ENCODE peak calls at places on chromosome 21, in nine cellular contexts. S is H54; N is HuH-7; M is brain microvascular endothelial cell; I is astrocyte of the spinal cord; D is DMS53; Y is activated T-cell treated with anti-CD3 and anti-CD28 coated beads for 1 hour; J is stimulated activated CD4-positive, alpha-beta T cell treated with anti-CD3 and anti-CD28 coated beads, Interleukin-1b, Interleukin-23, amount 100 ng/mL, for 4 hours; P is nucleus accumbens. G is an unnamed sample.

GRCh38 chr21:26597981-26598380 is 24.9 kb upstream of the CYYR1 start:
- DNase-seq in S (no peak), N (no peak), M (no peak), I (no peak), D (no peak), Y (no peak), J (no peak), P (no peak), G (no peak)

GRCh38 chr21:44643911-44644310 is 2.3 kb upstream of the KRTAP10-11 start:
- DNase-seq in S (no peak), N (no peak), M (no peak), I (no peak), D (no peak), Y (no peak), J (no peak), P (no peak), G (no peak)

GRCh38 chr21:46082638-46083270 is 15.2 kb upstream of the COL6A2 start:
- DNase-seq in S (no peak), N (no peak), M (no peak), I (no peak), D (no peak), Y (no peak), J (no peak), P (no peak), G (no peak)

GRCh38 chr21:32578107-32578691 is 7.1 kb downstream of the TCP10L start:
- DNase-seq in S (peak; percentile 23), N (peak; percentile 23), M (no peak), I (no peak), D (peak; percentile 35), Y (no peak), J (no peak), P (no peak), G (peak; percentile 19)

GRCh38 chr21:19712441-19712840 is 1285.8 kb upstream of the NCAM2 start:
- DNase-seq in S (no peak), N (no peak), M (no peak), I (no peak), D (peak; percentile 18), Y (no peak), J (no peak), P (no peak), G (no peak)

GRCh38 chr21:44773291-44773932 is 28.2 kb downstream of the UBE2G2 start:
- DNase-seq in S (no peak), N (no peak), M (no peak), I (peak; percentile 4), D (peak; percentile 93), Y (no peak), J (no peak), P (no peak), G (no peak)

GRCh38 chr21:41663805-41664788 is 102.8 kb downstream of the RIPK4 start:
- DNase-seq in S (peak; percentile 47), N (no peak), M (peak; percentile 46), I (peak; percentile 14), D (peak; percentile 76), Y (no peak), J (no peak), P (no peak), G (peak; percentile 64)

GRCh38 chr21:29657228-29657989 is 282.4 kb downstream of the GRIK1 start:
- DNase-seq in S (no peak), N (peak; percentile 15), M (no peak), I (no peak), D (no peak), Y (no peak), J (no peak), P (no peak), G (no peak)

GRCh38 chr21:21200103-21200938 is 202.1 kb downstream of the NCAM2 start:
- DNase-seq in S (peak; percentile 35), N (no peak), M (peak; percentile 95), I (peak; percentile 98), D (no peak), Y (no peak), J (peak; percentile 1), P (no peak), G (no peak)

GRCh38 chr21:33897739-33898138 is 17.9 kb downstream of the ATP5PO start:
- DNase-seq in S (no peak), N (no peak), M (no peak), I (no peak), D (no peak), Y (no peak), J (no peak), P (no peak), G (no peak)

GRCh38 chr21:32991299-32991850 is 34.4 kb upstream of the OLIG2 start:
- DNase-seq in S (no peak), N (no peak), M (no peak), I (no peak), D (no peak), Y (no peak), J (no peak), P (no peak), G (no peak)

GRCh38 chr21:37547615-37547975 is 181.0 kb downstream of the DYRK1A start:
- DNase-seq in S (no peak), N (no peak), M (no peak), I (no peak), D (no peak), Y (no peak), J (no peak), P (no peak), G (no peak)

GRCh38 chr21:25834376-25834775 is 99.6 kb downstream of the GABPA start:
- DNase-seq in S (no peak), N (no peak), M (no peak), I (no peak), D (no peak), Y (no peak), J (no peak), P (no peak), G (peak; percentile 8)